ENCODE peak calls at places on chromosomes 13 and 19, in five cellular contexts. B is endothelial cell of umbilical vein, D is right lobe of liver, I is gastrocnemius medialis, O is SK-N-SH. S is an unnamed sample.

GRCh38 chr19:20928371-20928770 is 5.3 kb downstream of the ZNF85 start:
- DNase-seq in O (no peak), I (no peak), B (no peak), D (no peak), S (no peak)

GRCh38 chr13:92842145-92842544 is 384.5 kb upstream of the GPC6 start:
- DNase-seq in O (no peak), D (no peak), B (no peak), I (no peak), S (no peak)

GRCh38 chr19:32901504-32902161 is 32.1 kb upstream of the SLC7A9 start:
- DNase-seq in I (no peak), B (no peak), O (no peak), D (no peak), S (no peak)

GRCh38 chr19:24054044-24054935 is 32.7 kb upstream of the ZNF254 start:
- DNase-seq in I (no peak), D (no peak), B (no peak), O (no peak), S (no peak)

GRCh38 chr13:52405767-52406494 is at the start of gene THSD1:
- DNase-seq in D (peak; percentile 75), O (peak; percentile 87), I (peak; percentile 16), B (peak; percentile 71), S (no peak)

GRCh38 chr13:44276061-44276460 is 97.6 kb upstream of the SERP2 start:
- DNase-seq in B (no peak), D (no peak), O (no peak), I (no peak), S (no peak)

GRCh38 chr13:46665630-46666482 is 112.9 kb downstream of the LRCH1 start:
- DNase-seq in D (no peak), B (peak; percentile 60), O (peak; percentile 29), I (no peak), S (no peak)

GRCh38 chr19:8387688-8388611 is 2.2 kb upstream of the RAB11B start:
- DNase-seq in B (no peak), D (no peak), I (no peak), O (no peak), S (no peak)

GRCh38 chr19:5891938-5892771 is 11.4 kb downstream of the NDUFA11 start:
- DNase-seq in I (no peak), D (no peak), O (peak; percentile 83), B (peak; percentile 33), S (no peak)

GRCh38 chr19:6457958-6458694 is 1.5 kb downstream of the SLC25A23 start:
- DNase-seq in B (no peak), D (no peak), I (no peak), O (no peak), S (no peak)

GRCh38 chr13:35347679-35348205 is 128.7 kb downstream of the MAB21L1 start:
- DNase-seq in D (no peak), I (no peak), B (no peak), O (no peak), S (no peak)

GRCh38 chr13:99656843-99657506 is 155.7 kb downstream of the TM9SF2 start:
- DNase-seq in O (no peak), B (no peak), D (no peak), I (no peak), S (no peak)

GRCh38 chr13:99659234-99659633 is 158.0 kb downstream of the TM9SF2 start:
- DNase-seq in O (no peak), D (no peak), I (no peak), B (peak; percentile 11), S (no peak)

GRCh38 chr13:99660101-99660500 is 158.8 kb downstream of the TM9SF2 start:
- DNase-seq in I (no peak), B (no peak), D (no peak), O (no peak), S (no peak)

GRCh38 chr13:99657848-99658265 is 156.6 kb downstream of the TM9SF2 start:
- DNase-seq in O (peak; percentile 28), B (peak; percentile 46), I (no peak), D (no peak), S (no peak)

GRCh38 chr13:99658266-99658991 is 157.2 kb downstream of the TM9SF2 start:
- DNase-seq in B (peak; percentile 36), D (peak; percentile 53), I (no peak), O (peak; percentile 59), S (no peak)
- TF ChIP-seq CTCF in B (peak; percentile 8), D (peak; percentile 34), I (no peak), O (peak; percentile 56), S (no peak)

GRCh38 chr13:113856716-113857065 is 7.2 kb downstream of the GAS6 start:
- DNase-seq in D (peak; percentile 79), O (no peak), B (peak; percentile 62), I (no peak), S (no peak)
- H3K4me1 ChIP-seq in D (peaks cover 9% of the 10 kb centered on the region), O (peaks cover 7% of the 10 kb centered on the region), B (no peaks in the 10 kb centered on the region), I (peaks cover 58% of the 10 kb centered on the region), S (peaks cover 46% of the 10 kb centered on the region)

DNA sequence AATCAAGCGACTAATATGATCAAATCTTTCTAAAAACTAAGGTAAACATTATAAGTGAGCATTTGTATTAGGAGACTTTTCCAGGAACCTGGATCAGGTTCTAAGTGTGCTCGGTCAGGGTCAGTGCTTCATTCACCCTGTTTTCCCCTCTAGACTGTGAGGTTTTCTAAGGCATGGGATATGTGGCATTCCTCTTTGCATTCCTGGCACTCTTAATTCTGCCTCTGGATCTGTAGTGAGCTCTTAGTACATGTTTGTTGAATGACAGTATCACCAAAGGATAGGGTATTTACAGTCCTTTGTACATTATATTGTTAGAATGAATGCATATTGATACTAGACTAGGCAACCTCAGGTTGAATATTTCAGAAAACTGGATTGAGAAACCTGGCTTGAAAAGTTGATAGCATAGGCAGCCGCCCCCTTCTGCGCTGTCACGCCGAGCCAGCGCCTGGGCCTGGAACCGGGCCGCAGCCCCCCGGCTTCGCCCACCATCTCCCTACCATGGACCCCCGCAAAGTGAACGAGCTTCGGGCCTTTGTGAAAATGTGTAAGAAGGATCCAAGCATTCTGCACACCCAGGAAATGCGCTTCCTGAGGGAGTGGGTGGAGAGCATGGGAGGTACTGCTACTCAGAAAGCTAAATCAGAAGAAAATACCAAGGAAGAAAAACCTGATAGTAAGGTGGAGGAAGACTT is 156.5 kb downstream of the KCNRG start:
- DNase-seq in I (no peak), B (no peak), D (no peak), O (no peak), S (no peak)
- TF ChIP-seq CTCF in I (no peak), B (no peak), D (no peak), O (no peak), S (no peak)

GRCh38 chr19:39845621-39846175 is 481 bp downstream of the FBL start:
- DNase-seq in I (no peak), O (peak; percentile 73), B (no peak), D (no peak), S (no peak)

GRCh38 chr19:39846176-39846677 is at the start of gene FBL:
- DNase-seq in O (peak; percentile 98), B (peak; percentile 92), D (peak; percentile 97), I (peak; percentile 86), S (peak; percentile 79)

GRCh38 chr19:39846678-39847486 is 703 bp upstream of the FBL start:
- DNase-seq in D (no peak), O (no peak), B (no peak), I (no peak), S (no peak)

GRCh38 chr19:39843919-39844793 is 2.0 kb downstream of the FBL start:
- DNase-seq in I (no peak), O (peak; percentile 50), D (no peak), B (peak; percentile 61), S (no peak)

GRCh38 chr19:39845172-39845571 is 1.0 kb downstream of the FBL start:
- DNase-seq in D (no peak), B (no peak), I (no peak), O (no peak), S (no peak)
- H3K4me1 ChIP-seq in D (peaks cover 2% of the 10 kb centered on the region), B (peaks cover 24% of the 10 kb centered on the region), I (peaks cover 38% of the 10 kb centered on the region), O (peaks cover 8% of the 10 kb centered on the region), S (peaks cover 50% of the 10 kb centered on the region)

DNA sequence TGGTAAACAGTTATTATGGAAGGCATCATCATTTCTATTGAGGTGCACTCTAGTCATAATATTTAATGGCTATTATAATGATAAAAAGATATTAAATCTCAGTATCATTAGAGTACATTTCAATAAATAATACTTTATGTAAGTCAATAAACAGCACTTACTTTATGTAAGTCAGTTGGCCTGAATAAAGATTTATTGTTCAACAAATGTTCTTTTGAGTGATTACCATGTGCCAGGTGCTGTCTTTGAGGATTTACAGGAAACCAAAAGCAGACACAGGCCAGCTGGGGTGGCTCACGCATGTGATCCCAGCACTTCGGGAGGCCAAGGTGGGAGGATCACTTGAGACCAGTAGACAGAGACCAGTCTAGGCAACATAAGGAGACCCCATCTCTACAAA is 5.0 kb upstream of the NKG7 start:
- DNase-seq in I (no peak), O (no peak), B (no peak), D (no peak), S (no peak)
- TF ChIP-seq CTCF in I (no peak), O (no peak), B (no peak), D (no peak), S (no peak)

GRCh38 chr13:95924389-95924994 is 128.7 kb downstream of the UGGT2 start:
- DNase-seq in B (peak; percentile 3), I (no peak), D (no peak), O (no peak), S (no peak)

GRCh38 chr13:95921485-95921884 is 131.7 kb downstream of the UGGT2 start:
- DNase-seq in O (no peak), B (no peak), I (no peak), D (no peak), S (no peak)

GRCh38 chr13:95915102-95915501 is 138.1 kb downstream of the UGGT2 start:
- DNase-seq in B (no peak), D (no peak), O (no peak), I (no peak), S (no peak)

GRCh38 chr13:95918860-95919259 is 134.3 kb downstream of the UGGT2 start:
- DNase-seq in D (no peak), B (no peak), O (no peak), I (no peak), S (no peak)

DNA sequence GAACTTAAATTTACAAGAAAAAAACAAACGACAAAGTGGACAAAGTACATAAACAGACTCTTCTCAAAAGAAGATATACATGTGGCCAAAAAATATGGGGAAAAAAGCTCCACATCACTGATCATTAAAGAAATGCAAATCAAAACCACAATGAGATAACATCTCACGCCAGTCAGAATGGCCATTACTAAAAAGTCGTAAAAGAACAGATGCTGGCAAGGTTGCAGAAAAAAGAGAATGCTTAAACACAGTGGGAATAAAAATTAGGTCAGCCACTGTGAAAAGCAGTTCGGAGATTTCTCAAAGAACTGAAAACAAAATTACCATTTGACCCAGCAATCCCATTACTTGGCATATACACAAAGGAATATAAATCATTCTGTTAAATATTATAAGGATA is 132.7 kb downstream of the UGGT2 start:
- DNase-seq in D (no peak), I (no peak), B (no peak), O (no peak), S (no peak)
- H3K4me1 ChIP-seq in D (no peaks in the 10 kb centered on the region), I (no peaks in the 10 kb centered on the region), B (no peaks in the 10 kb centered on the region), O (no peaks in the 10 kb centered on the region), S (no peaks in the 10 kb centered on the region)

GRCh38 chr19:48835734-48836088 is 580 bp downstream of the HSD17B14 start:
- DNase-seq in B (peak; percentile 87), D (peak; percentile 95), I (peak; percentile 91), O (peak; percentile 87), S (peak; percentile 80)

GRCh38 chr19:48837586-48838191 is 1.4 kb upstream of the HSD17B14 start:
- DNase-seq in O (no peak), I (no peak), D (no peak), B (no peak), S (no peak)

GRCh38 chr19:48833977-48834376 is 2.3 kb downstream of the HSD17B14 start:
- DNase-seq in B (no peak), I (no peak), O (no peak), D (no peak), S (no peak)

GRCh38 chr19:48837081-48837524 is 812 bp upstream of the HSD17B14 start:
- DNase-seq in B (peak; percentile 86), O (peak; percentile 95), D (peak; percentile 88), I (peak; percentile 22), S (peak; percentile 69)

GRCh38 chr19:48836089-48837017 is at the start of gene HSD17B14:
- DNase-seq in B (peak; percentile 78), D (peak; percentile 59), O (peak; percentile 67), I (no peak), S (no peak)
- TF ChIP-seq CTCF in B (no peak), D (no peak), O (no peak), I (no peak), S (peak; percentile 24)